ENCODE peak calls at places on chromosomes 3 and 15, in seven cellular contexts. One of them, this sample, is unnamed. For H3K4me1 and H3K9me3, the result is how much of the 10 kb centered on the place peaks cover.

GRCh38 chr3:118802325-118803095 is 232.1 kb downstream of the IGSF11 start:
- DNase-seq in IMR-90: no peak
- DNase-seq in left lung: peak
- DNase-seq in neuronal stem cell: no peak
- DNase-seq in upper lobe of right lung: no peak
- DNase-seq in naive thymus-derived CD4-positive, alpha-beta T cell: no peak
- DNase-seq in CD8-positive, alpha-beta T cell: no peak
- DNase-seq in this sample: peak

GRCh38 chr3:27639271-27639670 is 82.9 kb downstream of the EOMES start:
- DNase-seq in IMR-90: no peak
- DNase-seq in left lung: no peak
- DNase-seq in neuronal stem cell: no peak
- DNase-seq in upper lobe of right lung: no peak
- DNase-seq in naive thymus-derived CD4-positive, alpha-beta T cell: peak
- DNase-seq in CD8-positive, alpha-beta T cell: no peak
- DNase-seq in this sample: no peak

GRCh38 chr3:148962513-148962912 is 28.8 kb upstream of the GYG1 start:
- DNase-seq in IMR-90: peak
- DNase-seq in left lung: no peak
- DNase-seq in neuronal stem cell: no peak
- DNase-seq in upper lobe of right lung: no peak
- DNase-seq in naive thymus-derived CD4-positive, alpha-beta T cell: no peak
- DNase-seq in CD8-positive, alpha-beta T cell: no peak
- DNase-seq in this sample: no peak

GRCh38 chr3:146550743-146551510 is 6.5 kb upstream of the PLSCR1 start:
- DNase-seq in IMR-90: peak
- DNase-seq in left lung: no peak
- DNase-seq in neuronal stem cell: no peak
- DNase-seq in upper lobe of right lung: no peak
- DNase-seq in naive thymus-derived CD4-positive, alpha-beta T cell: no peak
- DNase-seq in CD8-positive, alpha-beta T cell: no peak
- DNase-seq in this sample: no peak

GRCh38 chr3:68878322-68878721 is 54.0 kb downstream of the TAFA4 start:
- DNase-seq in IMR-90: peak
- DNase-seq in left lung: no peak
- DNase-seq in neuronal stem cell: peak
- DNase-seq in upper lobe of right lung: no peak
- DNase-seq in naive thymus-derived CD4-positive, alpha-beta T cell: peak
- DNase-seq in CD8-positive, alpha-beta T cell: no peak
- DNase-seq in this sample: no peak

GRCh38 chr15:39828374-39828931 is 45.8 kb upstream of the FSIP1 start:
- DNase-seq in IMR-90: peak
- DNase-seq in left lung: peak
- DNase-seq in neuronal stem cell: no peak
- DNase-seq in upper lobe of right lung: no peak
- DNase-seq in naive thymus-derived CD4-positive, alpha-beta T cell: no peak
- DNase-seq in CD8-positive, alpha-beta T cell: no peak
- DNase-seq in this sample: peak

GRCh38 chr3:50164056-50164455 is 8.9 kb downstream of the SEMA3F start:
- DNase-seq in IMR-90: peak
- DNase-seq in left lung: no peak
- DNase-seq in neuronal stem cell: no peak
- DNase-seq in upper lobe of right lung: peak
- DNase-seq in naive thymus-derived CD4-positive, alpha-beta T cell: no peak
- DNase-seq in CD8-positive, alpha-beta T cell: no peak
- DNase-seq in this sample: peak

GRCh38 chr3:133269393-133269792 is 130.5 kb upstream of the BFSP2 start:
- DNase-seq in IMR-90: no peak
- DNase-seq in left lung: no peak
- DNase-seq in neuronal stem cell: no peak
- DNase-seq in upper lobe of right lung: no peak
- DNase-seq in naive thymus-derived CD4-positive, alpha-beta T cell: no peak
- DNase-seq in CD8-positive, alpha-beta T cell: no peak
- DNase-seq in this sample: no peak

GRCh38 chr3:73432021-73432722 is 192.6 kb downstream of the PDZRN3 start:
- DNase-seq in IMR-90: peak
- DNase-seq in left lung: no peak
- DNase-seq in neuronal stem cell: peak
- DNase-seq in upper lobe of right lung: no peak
- DNase-seq in naive thymus-derived CD4-positive, alpha-beta T cell: peak
- DNase-seq in CD8-positive, alpha-beta T cell: no peak
- DNase-seq in this sample: no peak

GRCh38 chr3:112582242-112582874 is 20.5 kb downstream of the SLC35A5 start:
- DNase-seq in IMR-90: peak
- DNase-seq in left lung: no peak
- DNase-seq in neuronal stem cell: peak
- DNase-seq in upper lobe of right lung: no peak
- DNase-seq in naive thymus-derived CD4-positive, alpha-beta T cell: peak
- DNase-seq in CD8-positive, alpha-beta T cell: peak
- DNase-seq in this sample: no peak

GRCh38 chr15:34621675-34622074 is 38.2 kb upstream of the GOLGA8B start:
- DNase-seq in IMR-90: peak
- DNase-seq in left lung: no peak
- DNase-seq in neuronal stem cell: no peak
- DNase-seq in upper lobe of right lung: no peak
- DNase-seq in naive thymus-derived CD4-positive, alpha-beta T cell: no peak
- DNase-seq in CD8-positive, alpha-beta T cell: no peak
- DNase-seq in this sample: no peak

GRCh38 chr15:52080031-52080430 is 32.5 kb downstream of the BCL2L10 start:
- DNase-seq in IMR-90: no peak
- DNase-seq in left lung: no peak
- DNase-seq in neuronal stem cell: no peak
- DNase-seq in upper lobe of right lung: no peak
- DNase-seq in naive thymus-derived CD4-positive, alpha-beta T cell: no peak
- DNase-seq in CD8-positive, alpha-beta T cell: no peak
- DNase-seq in this sample: no peak
- H3K4me1 ChIP-seq in IMR-90: under half
- H3K4me1 ChIP-seq in left lung: under half
- H3K4me1 ChIP-seq in neuronal stem cell: under half
- H3K4me1 ChIP-seq in upper lobe of right lung: under half
- H3K4me1 ChIP-seq in naive thymus-derived CD4-positive, alpha-beta T cell: under half
- H3K4me1 ChIP-seq in CD8-positive, alpha-beta T cell: under half
- H3K4me1 ChIP-seq in this sample: under half

GRCh38 chr15:65354835-65355172 is 23.0 kb downstream of the IGDCC3 start:
- DNase-seq in IMR-90: no peak
- DNase-seq in left lung: no peak
- DNase-seq in neuronal stem cell: no peak
- DNase-seq in upper lobe of right lung: no peak
- DNase-seq in naive thymus-derived CD4-positive, alpha-beta T cell: no peak
- DNase-seq in CD8-positive, alpha-beta T cell: no peak
- DNase-seq in this sample: no peak
- H3K9me3 ChIP-seq in IMR-90: under half
- H3K9me3 ChIP-seq in left lung: under half
- H3K9me3 ChIP-seq in neuronal stem cell: under half
- H3K9me3 ChIP-seq in upper lobe of right lung: under half
- H3K9me3 ChIP-seq in naive thymus-derived CD4-positive, alpha-beta T cell: under half
- H3K9me3 ChIP-seq in CD8-positive, alpha-beta T cell: under half
- H3K9me3 ChIP-seq in this sample: under half

GRCh38 chr3:128992926-128993460 is 883 bp downstream of the CFAP92 start:
- DNase-seq in IMR-90: no peak
- DNase-seq in left lung: no peak
- DNase-seq in neuronal stem cell: no peak
- DNase-seq in upper lobe of right lung: no peak
- DNase-seq in naive thymus-derived CD4-positive, alpha-beta T cell: no peak
- DNase-seq in CD8-positive, alpha-beta T cell: no peak
- DNase-seq in this sample: no peak

GRCh38 chr3:128988286-128988685 is 5.6 kb downstream of the CFAP92 start:
- DNase-seq in IMR-90: no peak
- DNase-seq in left lung: no peak
- DNase-seq in neuronal stem cell: no peak
- DNase-seq in upper lobe of right lung: no peak
- DNase-seq in naive thymus-derived CD4-positive, alpha-beta T cell: no peak
- DNase-seq in CD8-positive, alpha-beta T cell: no peak
- DNase-seq in this sample: no peak

GRCh38 chr3:128994173-128994512 is 267 bp upstream of the CFAP92 start:
- DNase-seq in IMR-90: no peak
- DNase-seq in left lung: no peak
- DNase-seq in neuronal stem cell: no peak
- DNase-seq in upper lobe of right lung: no peak
- DNase-seq in naive thymus-derived CD4-positive, alpha-beta T cell: no peak
- DNase-seq in CD8-positive, alpha-beta T cell: no peak
- DNase-seq in this sample: no peak

GRCh38 chr3:128993461-128994172 is at the start of gene CFAP92:
- DNase-seq in IMR-90: peak
- DNase-seq in left lung: peak
- DNase-seq in neuronal stem cell: peak
- DNase-seq in upper lobe of right lung: peak
- DNase-seq in naive thymus-derived CD4-positive, alpha-beta T cell: peak
- DNase-seq in CD8-positive, alpha-beta T cell: peak
- DNase-seq in this sample: peak

DNA sequence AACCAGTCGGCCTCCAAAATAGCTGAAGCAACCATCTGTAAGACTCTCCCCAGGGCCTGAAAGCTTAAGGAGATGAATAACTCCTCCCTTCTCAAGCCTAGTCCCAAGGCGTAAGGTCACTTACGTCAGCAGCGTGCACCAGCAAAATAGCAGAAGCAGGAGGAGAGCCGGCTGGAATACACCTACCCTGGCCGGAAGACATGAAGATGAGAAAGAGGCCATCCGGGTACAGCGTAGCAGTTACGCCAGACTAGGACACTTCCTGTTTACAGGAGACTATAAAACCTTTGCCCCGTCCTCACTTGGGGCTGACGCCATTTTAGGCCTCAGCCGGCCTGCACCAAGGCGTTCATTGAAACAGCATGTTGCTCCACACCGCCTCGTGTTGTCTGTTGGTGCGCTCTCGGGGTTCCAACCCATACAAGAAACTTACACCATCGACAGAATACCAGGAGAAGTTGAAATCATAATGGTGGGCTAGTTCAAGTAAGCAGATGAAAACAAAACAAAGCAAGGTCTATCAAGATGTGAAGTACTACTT is 2.5 kb downstream of the CFAP92 start:
- DNase-seq in IMR-90: no peak
- DNase-seq in left lung: peak
- DNase-seq in neuronal stem cell: no peak
- DNase-seq in upper lobe of right lung: no peak
- DNase-seq in naive thymus-derived CD4-positive, alpha-beta T cell: no peak
- DNase-seq in CD8-positive, alpha-beta T cell: no peak
- DNase-seq in this sample: no peak
- H3K4me1 ChIP-seq in IMR-90: under half
- H3K4me1 ChIP-seq in left lung: under half
- H3K4me1 ChIP-seq in neuronal stem cell: under half
- H3K4me1 ChIP-seq in upper lobe of right lung: under half
- H3K4me1 ChIP-seq in naive thymus-derived CD4-positive, alpha-beta T cell: under half
- H3K4me1 ChIP-seq in CD8-positive, alpha-beta T cell: under half
- H3K4me1 ChIP-seq in this sample: under half

GRCh38 chr3:195609229-195609628 is 25.5 kb upstream of the APOD start:
- DNase-seq in IMR-90: no peak
- DNase-seq in left lung: no peak
- DNase-seq in neuronal stem cell: no peak
- DNase-seq in upper lobe of right lung: no peak
- DNase-seq in naive thymus-derived CD4-positive, alpha-beta T cell: peak
- DNase-seq in CD8-positive, alpha-beta T cell: peak
- DNase-seq in this sample: no peak
- H3K9me3 ChIP-seq in IMR-90: under half
- H3K9me3 ChIP-seq in left lung: under half
- H3K9me3 ChIP-seq in neuronal stem cell: under half
- H3K9me3 ChIP-seq in upper lobe of right lung: under half
- H3K9me3 ChIP-seq in naive thymus-derived CD4-positive, alpha-beta T cell: under half
- H3K9me3 ChIP-seq in CD8-positive, alpha-beta T cell: under half
- H3K9me3 ChIP-seq in this sample: under half

DNA sequence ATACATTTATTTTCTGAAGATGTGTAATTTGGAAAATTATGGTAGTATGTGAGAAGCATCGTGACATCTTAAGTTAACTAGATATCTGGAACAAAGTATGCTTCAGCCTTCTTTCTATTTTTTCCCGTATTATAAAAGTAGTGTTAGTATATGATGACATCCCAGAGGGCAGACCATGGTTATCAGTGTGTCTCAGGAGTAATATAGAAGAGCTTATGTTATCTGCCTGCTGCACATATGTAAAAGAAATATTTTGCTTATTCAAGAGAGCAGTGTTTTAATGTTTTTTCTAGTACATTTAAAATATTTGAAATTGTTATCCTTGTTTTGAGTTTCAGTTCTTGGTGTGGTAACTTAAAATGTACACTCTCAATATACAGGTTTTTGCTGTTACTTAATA is 24.1 kb downstream of the PLCL2 start:
- DNase-seq in IMR-90: no peak
- DNase-seq in left lung: no peak
- DNase-seq in neuronal stem cell: no peak
- DNase-seq in upper lobe of right lung: no peak
- DNase-seq in naive thymus-derived CD4-positive, alpha-beta T cell: no peak
- DNase-seq in CD8-positive, alpha-beta T cell: no peak
- DNase-seq in this sample: no peak
- H3K4me1 ChIP-seq in IMR-90: under half
- H3K4me1 ChIP-seq in left lung: under half
- H3K4me1 ChIP-seq in neuronal stem cell: under half
- H3K4me1 ChIP-seq in upper lobe of right lung: under half
- H3K4me1 ChIP-seq in naive thymus-derived CD4-positive, alpha-beta T cell: under half
- H3K4me1 ChIP-seq in CD8-positive, alpha-beta T cell: half or more
- H3K4me1 ChIP-seq in this sample: under half

DNA sequence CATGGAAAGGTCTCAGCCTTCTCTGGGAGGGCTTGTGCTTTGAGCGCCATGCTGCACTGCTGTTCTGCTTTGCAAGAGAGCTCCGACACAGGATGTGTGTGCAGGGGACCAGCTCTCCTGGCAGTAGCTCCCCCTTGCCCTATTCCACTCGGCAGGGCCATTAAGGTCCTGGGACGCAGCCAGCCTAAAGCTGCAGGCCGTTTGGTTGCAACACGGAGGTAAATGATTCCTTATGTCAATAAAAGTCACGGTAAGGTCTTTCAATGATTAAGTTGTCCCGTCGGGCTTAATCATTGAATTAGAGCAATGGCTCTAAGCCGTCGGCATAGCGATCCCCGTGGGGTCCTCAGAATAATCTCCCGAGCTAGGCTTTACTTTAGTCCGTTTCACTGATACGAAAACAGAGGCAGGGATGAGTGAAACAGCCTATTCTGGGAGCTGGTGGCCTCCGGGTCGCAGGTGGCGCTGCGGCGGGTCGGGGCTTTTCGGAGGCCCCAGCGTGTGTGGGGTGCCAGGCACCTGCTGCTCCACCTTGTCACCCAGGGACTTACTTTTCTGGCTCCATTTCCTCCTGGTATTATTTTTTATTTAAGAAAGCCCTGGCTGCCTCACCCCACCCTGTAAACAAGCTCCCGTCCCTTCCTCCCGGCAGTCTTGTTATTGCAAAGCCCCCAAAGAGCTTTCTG is 525.2 kb downstream of the OCA2 start:
- DNase-seq in IMR-90: no peak
- DNase-seq in left lung: no peak
- DNase-seq in neuronal stem cell: no peak
- DNase-seq in upper lobe of right lung: no peak
- DNase-seq in naive thymus-derived CD4-positive, alpha-beta T cell: no peak
- DNase-seq in CD8-positive, alpha-beta T cell: no peak
- DNase-seq in this sample: peak
- H3K9me3 ChIP-seq in IMR-90: under half
- H3K9me3 ChIP-seq in left lung: under half
- H3K9me3 ChIP-seq in neuronal stem cell: under half
- H3K9me3 ChIP-seq in upper lobe of right lung: under half
- H3K9me3 ChIP-seq in naive thymus-derived CD4-positive, alpha-beta T cell: under half
- H3K9me3 ChIP-seq in CD8-positive, alpha-beta T cell: under half
- H3K9me3 ChIP-seq in this sample: under half

GRCh38 chr3:99863002-99863401 is 45.3 kb downstream of the CMSS1 start:
- DNase-seq in IMR-90: no peak
- DNase-seq in left lung: peak
- DNase-seq in neuronal stem cell: no peak
- DNase-seq in upper lobe of right lung: no peak
- DNase-seq in naive thymus-derived CD4-positive, alpha-beta T cell: no peak
- DNase-seq in CD8-positive, alpha-beta T cell: no peak
- DNase-seq in this sample: no peak
- H3K4me1 ChIP-seq in IMR-90: under half
- H3K4me1 ChIP-seq in left lung: under half
- H3K4me1 ChIP-seq in neuronal stem cell: under half
- H3K4me1 ChIP-seq in upper lobe of right lung: under half
- H3K4me1 ChIP-seq in naive thymus-derived CD4-positive, alpha-beta T cell: under half
- H3K4me1 ChIP-seq in CD8-positive, alpha-beta T cell: under half
- H3K4me1 ChIP-seq in this sample: under half

GRCh38 chr3:123590685-123591450 is 6.0 kb upstream of the HACD2 start:
- DNase-seq in IMR-90: no peak
- DNase-seq in left lung: no peak
- DNase-seq in neuronal stem cell: no peak
- DNase-seq in upper lobe of right lung: no peak
- DNase-seq in naive thymus-derived CD4-positive, alpha-beta T cell: no peak
- DNase-seq in CD8-positive, alpha-beta T cell: no peak
- DNase-seq in this sample: no peak
- H3K9me3 ChIP-seq in IMR-90: under half
- H3K9me3 ChIP-seq in left lung: under half
- H3K9me3 ChIP-seq in neuronal stem cell: under half
- H3K9me3 ChIP-seq in upper lobe of right lung: under half
- H3K9me3 ChIP-seq in naive thymus-derived CD4-positive, alpha-beta T cell: under half
- H3K9me3 ChIP-seq in CD8-positive, alpha-beta T cell: under half
- H3K9me3 ChIP-seq in this sample: under half

This sample was measured in pancreas.